ENCODE peak calls at places on chromosomes 11 and 22, in eight cellular contexts. O is stomach, U is body of pancreas, X is keratinocyte, A is AG04450, I is PC-9, M is H9, W is right atrium auricular region. K is an unnamed sample. For H3K9me3, the result is how much of the 10 kb centered on the place peaks cover.

GRCh38 chr11:62850911-62851806 is 11.8 kb upstream of the WDR74 start:
- DNase-seq in O (no peak), U (no peak), X (no peak), A (no peak), I (peak), M (peak), W (no peak), K (no peak)

GRCh38 chr22:33932997-33933396 is 12.7 kb upstream of the LARGE1 start:
- DNase-seq in O (no peak), U (no peak), X (no peak), A (no peak), I (no peak), M (no peak), W (no peak), K (no peak)

GRCh38 chr11:1557904-1558831 is 13.9 kb downstream of the DUSP8 start:
- DNase-seq in O (peak), U (peak), X (no peak), A (peak), I (peak), M (peak), W (no peak), K (peak)

GRCh38 chr22:45207981-45208664 is 32.6 kb downstream of the KIAA0930 start:
- DNase-seq in O (no peak), U (peak), X (no peak), A (peak), I (no peak), M (peak), W (no peak), K (no peak)

GRCh38 chr22:20441631-20442484 is 4.2 kb upstream of the SCARF2 start:
- DNase-seq in O (no peak), U (no peak), X (no peak), A (no peak), I (no peak), M (no peak), W (no peak), K (no peak)

GRCh38 chr11:1388763-1389102 is 1.0 kb upstream of the BRSK2 start:
- DNase-seq in O (no peak), U (no peak), X (no peak), A (no peak), I (no peak), M (no peak), W (no peak), K (no peak)

GRCh38 chr11:398826-399225 is 4.8 kb downstream of the PKP3 start:
- DNase-seq in O (no peak), U (no peak), X (no peak), A (no peak), I (no peak), M (no peak), W (no peak), K (no peak)

GRCh38 chr22:30474121-30474520 is 2.3 kb upstream of the SEC14L3 start:
- DNase-seq in O (no peak), U (no peak), X (no peak), A (no peak), I (no peak), M (no peak), W (no peak), K (no peak)

GRCh38 chr22:20783844-20784723 is 10.2 kb downstream of the SERPIND1 start:
- DNase-seq in O (no peak), U (peak), X (peak), A (peak), I (peak), M (peak), W (no peak), K (no peak)

GRCh38 chr11:624705-625635 is at the start of gene CDHR5:
- DNase-seq in O (no peak), U (no peak), X (no peak), A (no peak), I (no peak), M (no peak), W (no peak), K (no peak)

GRCh38 chr11:122048401-122048800 is 67.6 kb downstream of the BLID start:
- DNase-seq in O (no peak), U (no peak), X (no peak), A (no peak), I (no peak), M (no peak), W (no peak), K (no peak)

GRCh38 chr11:64090811-64091516 is 55.2 kb downstream of the FLRT1 start:
- DNase-seq in O (no peak), U (no peak), X (no peak), A (no peak), I (no peak), M (no peak), W (no peak), K (no peak)

GRCh38 chr11:122882809-122883681 is 486 bp downstream of the JHY start:
- DNase-seq in O (peak), U (peak), X (no peak), A (no peak), I (peak), M (peak), W (no peak), K (peak)

GRCh38 chr22:47354668-47355387 is 592.4 kb downstream of the TBC1D22A start:
- DNase-seq in O (peak), U (no peak), X (no peak), A (no peak), I (no peak), M (no peak), W (peak), K (no peak)

GRCh38 chr11:103078710-103079109 is 13.2 kb downstream of the DCUN1D5 start:
- DNase-seq in O (no peak), U (no peak), X (no peak), A (no peak), I (no peak), M (no peak), W (no peak), K (no peak)

GRCh38 chr11:74845978-74846517 is 97.4 kb downstream of the RNF169 start:
- DNase-seq in O (no peak), U (no peak), X (no peak), A (no peak), I (no peak), M (no peak), W (no peak), K (no peak)

GRCh38 chr11:73480677-73481076 is 104.5 kb downstream of the RELT start:
- DNase-seq in O (no peak), U (no peak), X (no peak), A (no peak), I (no peak), M (no peak), W (no peak), K (no peak)

GRCh38 chr11:68825603-68826002 is 16.1 kb downstream of the CPT1A start:
- DNase-seq in O (peak), U (peak), X (no peak), A (no peak), I (peak), M (peak), W (no peak), K (no peak)

GRCh38 chr22:19554834-19555404 is 30.7 kb upstream of the CLDN5 start:
- DNase-seq in O (no peak), U (no peak), X (no peak), A (no peak), I (peak), M (peak), W (no peak), K (no peak)

GRCh38 chr11:67024410-67024809 is 1.5 kb downstream of the SYT12 start:
- DNase-seq in O (no peak), U (no peak), X (no peak), A (no peak), I (no peak), M (no peak), W (no peak), K (no peak)

GRCh38 chr22:46107089-46107664 is 43.1 kb upstream of the PPARA start:
- DNase-seq in O (peak), U (peak), X (no peak), A (no peak), I (no peak), M (no peak), W (no peak), K (peak)

GRCh38 chr11:2663506-2663905 is 36.3 kb downstream of the KCNQ1OT1 start:
- DNase-seq in O (peak), U (no peak), X (no peak), A (no peak), I (no peak), M (no peak), W (peak), K (no peak)

GRCh38 chr11:11349051-11349450 is 4.0 kb downstream of the CSNK2A3 start:
- DNase-seq in O (no peak), U (no peak), X (no peak), A (no peak), I (no peak), M (no peak), W (no peak), K (no peak)

GRCh38 chr11:102062106-102062505 is 14.9 kb downstream of the CFAP300 start:
- DNase-seq in O (no peak), U (no peak), X (no peak), A (no peak), I (no peak), M (no peak), W (no peak), K (no peak)

GRCh38 chr11:78370406-78371172 is 47.0 kb downstream of the GAB2 start:
- DNase-seq in O (no peak), U (no peak), X (no peak), A (no peak), I (no peak), M (no peak), W (peak), K (no peak)

GRCh38 chr22:19178065-19178658 is 374 bp downstream of the SLC25A1 start:
- DNase-seq in O (peak), U (peak), X (peak), A (no peak), I (peak), M (no peak), W (no peak), K (no peak)

GRCh38 chr22:23939017-23939357 is 22.0 kb downstream of the GSTT2B start:
- DNase-seq in O (no peak), U (no peak), X (no peak), A (no peak), I (no peak), M (no peak), W (no peak), K (no peak)

DNA sequence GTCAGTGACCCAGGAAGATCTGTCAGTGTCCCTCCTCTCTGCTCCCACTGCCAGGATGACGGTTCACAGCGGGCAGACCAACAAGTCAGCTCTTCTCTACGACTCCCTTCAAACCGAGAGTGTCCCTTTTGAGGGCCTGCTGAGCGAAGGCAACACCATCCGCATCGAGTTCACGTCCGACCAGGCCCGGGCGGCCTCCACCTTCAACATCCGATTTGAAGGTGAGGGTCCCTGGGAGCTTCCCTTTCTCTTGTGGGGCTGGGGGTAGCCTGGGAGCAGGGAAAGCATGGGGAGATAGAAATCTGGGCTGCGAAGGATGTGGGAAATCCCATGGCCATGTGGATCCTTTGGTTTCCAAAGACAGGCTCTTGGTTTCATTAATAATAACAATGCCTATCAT is 118.4 kb upstream of the ASPHD2 start:
- DNase-seq in O (no peak), U (no peak), X (no peak), A (no peak), I (no peak), M (no peak), W (no peak), K (no peak)
- H3K27ac ChIP-seq in O (no peak), U (no peak), X (no peak), A (no peak), I (no peak), M (no peak), W (no peak), K (no peak)

GRCh38 chr11:55806248-55806647 is 4.9 kb upstream of the OR5L1 start:
- DNase-seq in O (no peak), U (no peak), X (no peak), A (no peak), I (no peak), M (no peak), W (no peak), K (no peak)
- H3K9me3 ChIP-seq in O (under half), U (under half), X (under half), A (under half), I (under half), M (half or more), W (under half), K (under half)

GRCh38 chr11:117222991-117223740 is 8.7 kb downstream of the PCSK7 start:
- DNase-seq in O (no peak), U (no peak), X (no peak), A (no peak), I (no peak), M (no peak), W (no peak), K (peak)
- H3K27ac ChIP-seq in O (peak), U (no peak), X (no peak), A (peak), I (no peak), M (no peak), W (peak), K (peak)

DNA sequence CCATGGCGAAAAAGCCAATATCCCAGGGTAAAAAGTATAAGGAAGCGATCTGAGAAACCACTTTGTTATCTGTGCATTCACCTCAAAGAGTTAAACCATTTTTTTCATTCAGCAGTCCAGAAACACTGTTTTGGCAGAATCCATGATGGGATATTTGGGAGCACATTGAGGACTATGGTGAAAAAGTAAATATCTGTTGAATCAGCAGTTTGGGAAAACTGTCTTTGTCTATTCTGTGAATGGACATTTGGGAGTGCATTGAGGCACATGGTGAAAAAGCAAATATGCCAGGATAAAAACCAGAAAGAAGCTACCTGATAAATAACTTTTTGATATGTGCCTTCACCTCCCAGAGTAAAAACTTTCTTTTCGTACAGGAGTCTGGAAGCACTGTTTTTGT is 187.4 kb downstream of the OR4A47 start:
- DNase-seq in O (no peak), U (no peak), X (no peak), A (no peak), I (no peak), M (no peak), W (no peak), K (no peak)
- H3K9me3 ChIP-seq in O (half or more), U (under half), X (under half), A (under half), I (under half), M (half or more), W (under half), K (under half)